ENCODE peak calls at places on chromosomes 5 and 9, in ten cellular contexts. Z is astrocyte of the spinal cord, Y is AG04450, H is psoas muscle, V is right atrium auricular region, W is IMR-90, Q is lower lobe of right lung, E is BE2C, N is upper lobe of right lung, K is fibroblast of mammary gland. A is an unnamed sample.
A peak's percentile ranks its signal among the peaks of the same experiment; 100 is the strongest.

GRCh38 chr5:96402500-96402899 is 30.5 kb downstream of the PCSK1 start:
- DNase-seq in Z (no peak), E (no peak), K (no peak), Q (no peak), W (no peak), N (no peak), V (no peak), H (no peak), Y (no peak), A (no peak)

GRCh38 chr5:132883261-132883834 is 9.9 kb downstream of the LEAP2 start:
- DNase-seq in V (peak; percentile 66), Z (peak; percentile 66), K (peak; percentile 74), Y (peak; percentile 33), E (peak; percentile 62), Q (no peak), N (no peak), W (peak; percentile 74), H (no peak), A (peak; percentile 85)

GRCh38 chr5:79621056-79621455 is 8.8 kb downstream of the TENT2 start:
- DNase-seq in E (no peak), V (no peak), W (peak; percentile 90), Q (no peak), H (no peak), N (no peak), Z (peak; percentile 58), Y (peak; percentile 21), K (peak; percentile 84), A (peak; percentile 60)

GRCh38 chr9:96241391-96241809 is 60.6 kb downstream of the HSD17B3 start:
- DNase-seq in E (no peak), H (no peak), Q (no peak), N (no peak), W (no peak), Y (no peak), Z (peak; percentile 44), K (no peak), V (no peak), A (no peak)

GRCh38 chr9:22237497-22238363 is 208.9 kb upstream of the DMRTA1 start:
- DNase-seq in Q (no peak), H (no peak), W (peak; percentile 91), Y (peak; percentile 69), N (no peak), K (peak; percentile 86), V (no peak), Z (peak; percentile 95), E (no peak), A (peak; percentile 83)

GRCh38 chr5:145863005-145863404 is 9.8 kb downstream of the GRXCR2 start:
- DNase-seq in Q (no peak), Z (no peak), E (no peak), Y (no peak), K (no peak), V (no peak), H (no peak), N (no peak), W (no peak), A (no peak)

GRCh38 chr5:159156839-159157238 is 52.5 kb downstream of the RNF145 start:
- DNase-seq in W (peak; percentile 83), Z (peak; percentile 73), H (no peak), V (no peak), Q (no peak), Y (peak; percentile 59), K (peak; percentile 83), N (no peak), E (peak; percentile 45), A (peak; percentile 87)

GRCh38 chr5:37776826-37777225 is 63.0 kb downstream of the GDNF start:
- DNase-seq in Q (no peak), Z (peak; percentile 52), H (no peak), E (no peak), V (no peak), W (peak; percentile 45), Y (no peak), K (peak; percentile 88), N (no peak), A (peak; percentile 36)

DNA sequence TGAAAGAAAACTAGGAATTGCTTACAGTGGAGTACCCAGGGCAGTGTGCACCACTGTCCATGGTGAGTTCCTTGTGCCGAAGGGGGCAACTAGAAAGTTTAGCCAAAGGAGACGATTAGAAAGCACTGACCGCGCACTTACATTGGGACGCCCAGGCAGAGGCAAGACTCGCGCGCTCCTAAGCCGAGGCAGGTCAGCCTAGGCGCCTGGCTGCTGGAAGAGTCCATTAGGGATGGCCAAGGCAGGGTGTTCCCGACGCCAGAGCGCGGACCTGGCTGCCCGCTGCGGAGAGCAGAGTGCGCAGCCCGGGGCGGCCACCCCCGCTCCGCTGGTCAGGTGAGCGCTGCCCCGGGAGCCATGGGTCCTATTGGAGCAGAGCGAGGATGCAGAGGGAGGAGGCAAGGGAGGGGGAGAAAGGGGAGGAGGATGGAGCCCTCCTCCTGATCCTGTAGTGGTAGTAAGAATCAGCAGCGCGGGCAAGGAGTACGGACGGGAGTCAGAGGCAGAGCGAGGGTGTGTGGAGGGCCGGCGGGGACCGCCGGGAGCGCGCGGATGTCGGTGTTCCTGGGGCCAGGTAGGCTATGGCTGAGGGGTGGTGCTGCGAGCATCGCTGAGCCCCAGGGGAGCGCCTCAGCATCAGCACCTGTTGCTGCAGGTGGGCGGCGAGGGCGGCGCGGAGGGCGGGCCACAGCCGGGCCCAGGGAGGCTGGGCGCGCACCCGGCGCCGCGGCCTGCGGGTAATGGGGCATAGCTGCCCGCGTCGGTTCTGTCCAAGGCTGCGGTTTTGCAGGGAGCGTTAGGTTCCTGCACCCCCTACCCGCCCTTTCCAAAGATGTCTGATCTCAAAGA is at the start of gene ADGRV1:
- DNase-seq in Q (peak; percentile 92), V (no peak), W (peak; percentile 1), K (peak; percentile 45), N (peak; percentile 95), E (peak; percentile 53), Z (peak; percentile 78), H (peak; percentile 18), Y (no peak), A (peak; percentile 33)
- H3K4me3 ChIP-seq in Q (peak within 1 kb of the TSS; percentile 51), V (peak within 1 kb of the TSS; percentile 46), W (no peak within 1 kb of the TSS), K (peak within 1 kb of the TSS; percentile 23), N (peak within 1 kb of the TSS; percentile 47), E (peak within 1 kb of the TSS; percentile 12), Z (peak within 1 kb of the TSS; percentile 42), H (peak within 1 kb of the TSS; percentile 57), Y (peak within 1 kb of the TSS; percentile 31), A (peak within 1 kb of the TSS; percentile 6)

DNA sequence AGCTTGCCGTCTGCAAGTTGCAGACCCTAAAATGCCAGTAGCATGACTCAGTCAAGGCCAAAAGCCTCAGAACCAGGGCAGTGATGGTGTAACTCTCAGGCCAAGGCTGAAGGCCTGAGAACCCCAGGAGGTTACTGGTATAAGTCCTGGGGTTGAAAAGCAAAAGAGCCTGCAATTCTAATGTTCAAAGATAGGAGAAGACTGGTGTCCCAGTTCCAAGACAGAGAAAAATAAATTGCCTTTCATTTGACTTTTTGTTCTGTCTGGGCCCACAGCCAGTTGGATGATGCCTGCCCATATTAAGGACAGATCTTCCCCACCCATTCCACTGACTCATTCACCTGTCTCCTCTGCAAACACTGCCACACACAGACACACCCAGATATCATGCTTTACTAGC is 673.2 kb downstream of the CDH18 start:
- DNase-seq in N (no peak), W (no peak), H (no peak), K (no peak), E (no peak), V (no peak), Z (peak; percentile 59), Y (no peak), Q (no peak), A (no peak)
- TF ChIP-seq CTCF in N (no peak), W (no peak), H (no peak), K (no peak), E (peak; percentile 18), V (no peak), Z (peak; percentile 18), Y (no peak), Q (no peak), A (no peak)

GRCh38 chr5:44809956-44810276 is 1.2 kb downstream of the MRPS30 start:
- DNase-seq in W (no peak), V (no peak), K (no peak), Y (no peak), Z (no peak), E (no peak), N (no peak), Q (no peak), H (no peak), A (no peak)

GRCh38 chr5:44809215-44809955 is 638 bp downstream of the MRPS30 start:
- DNase-seq in K (peak; percentile 75), Y (no peak), N (peak; percentile 77), V (peak; percentile 59), Q (peak; percentile 67), Z (peak; percentile 63), H (peak; percentile 35), W (peak; percentile 62), E (peak; percentile 58), A (peak; percentile 58)

GRCh38 chr5:44808435-44809214 is at the start of gene MRPS30:
- DNase-seq in N (peak; percentile 91), V (peak; percentile 98), Z (peak; percentile 99), Q (peak; percentile 90), K (peak; percentile 100), H (peak; percentile 86), E (peak; percentile 93), W (peak; percentile 99), Y (peak; percentile 96), A (peak; percentile 99)

GRCh38 chr5:44801992-44802391 is 6.8 kb upstream of the MRPS30 start:
- DNase-seq in N (no peak), V (no peak), Q (no peak), W (no peak), K (no peak), Z (no peak), Y (no peak), H (no peak), E (no peak), A (no peak)

DNA sequence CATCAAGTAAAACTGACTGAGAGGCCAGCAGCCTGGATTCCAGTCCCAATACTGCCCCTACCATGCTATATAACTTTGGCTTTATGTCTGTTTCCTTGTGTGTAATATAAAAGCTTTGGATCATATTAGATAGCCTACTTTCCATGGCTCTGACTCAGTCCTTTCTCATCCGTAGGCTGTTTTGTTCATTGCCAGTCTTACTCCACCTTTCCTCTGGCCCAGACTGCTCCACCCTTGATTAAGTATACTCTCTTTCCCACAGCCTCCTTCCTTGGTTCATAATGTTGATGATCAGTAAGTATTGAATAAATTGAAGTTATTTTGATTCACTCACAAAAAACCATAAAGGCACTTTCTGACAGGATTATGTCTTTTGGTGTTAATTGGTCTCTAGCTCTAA is 1.5 kb upstream of the MRPS30 start:
- DNase-seq in Y (no peak), K (peak; percentile 66), Z (no peak), E (no peak), V (no peak), H (no peak), Q (no peak), N (no peak), W (no peak), A (no peak)
- H3K4me3 ChIP-seq in Y (no peak overlapping the region), K (no peak overlapping the region), Z (no peak overlapping the region), E (no peak overlapping the region), V (no peak overlapping the region), H (no peak overlapping the region), Q (no peak overlapping the region), N (no peak overlapping the region), W (no peak overlapping the region), A (no peak overlapping the region)

GRCh38 chr5:115168829-115169391 is 798 bp downstream of the TRIM36 start:
- DNase-seq in H (no peak), Q (no peak), V (no peak), W (no peak), E (peak; percentile 26), Z (no peak), Y (no peak), N (peak; percentile 73), K (no peak), A (no peak)

GRCh38 chr5:115166744-115167393 is 2.8 kb downstream of the TRIM36 start:
- DNase-seq in W (no peak), Y (no peak), Z (no peak), H (no peak), N (no peak), V (no peak), E (no peak), K (no peak), Q (no peak), A (no peak)

GRCh38 chr5:115170924-115171510 is 1.3 kb upstream of the TRIM36 start:
- DNase-seq in V (no peak), Z (no peak), W (no peak), H (no peak), Q (no peak), K (no peak), Y (no peak), E (no peak), N (no peak), A (no peak)

GRCh38 chr5:115170128-115170923 is 618 bp upstream of the TRIM36 start:
- DNase-seq in V (no peak), K (peak; percentile 18), Y (no peak), W (peak; percentile 1), Q (peak; percentile 52), E (no peak), N (no peak), Z (no peak), H (no peak), A (peak; percentile 20)

DNA sequence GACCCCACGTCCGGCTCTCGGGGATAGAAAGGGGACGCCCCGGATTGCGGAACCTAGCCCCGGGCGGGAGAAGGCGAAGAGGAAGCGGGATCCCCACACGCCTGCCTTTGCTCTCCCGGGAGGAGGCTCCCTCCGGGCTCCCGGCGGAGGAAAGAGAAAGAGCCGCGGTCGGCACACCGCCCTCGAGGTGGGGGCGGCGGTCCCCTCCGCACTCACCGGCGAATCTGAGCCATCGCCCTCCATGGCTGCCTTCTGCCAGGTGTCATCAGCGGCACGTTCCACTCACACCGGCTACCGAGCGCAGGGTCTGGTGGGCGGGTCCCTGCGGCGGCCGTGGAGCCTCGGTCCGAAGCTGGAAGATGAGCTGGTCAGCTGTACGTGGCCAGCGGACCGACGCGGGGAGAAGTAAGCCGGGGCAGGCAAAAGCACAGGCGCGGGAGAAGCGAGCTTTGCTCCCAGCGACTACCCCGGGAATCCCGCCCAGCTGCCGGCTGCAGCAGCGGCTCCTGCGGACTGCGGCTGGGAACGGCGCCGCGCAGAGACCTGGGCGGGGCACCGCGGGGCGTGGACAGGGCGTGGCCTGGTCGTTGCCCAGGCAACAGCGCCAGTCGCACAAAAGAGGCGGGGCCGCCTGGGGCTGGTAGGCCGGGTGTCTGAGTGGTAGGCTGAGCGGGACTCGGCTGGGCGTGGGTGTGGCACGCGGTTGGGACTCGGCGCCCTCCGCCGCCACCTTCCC is at the start of gene TRIM36:
- DNase-seq in N (peak; percentile 98), Y (peak; percentile 44), W (peak; percentile 79), E (peak; percentile 99), Z (peak; percentile 94), K (peak; percentile 86), H (peak; percentile 91), V (peak; percentile 86), Q (peak; percentile 95), A (peak; percentile 89)
- TF ChIP-seq CTCF in N (peak; percentile 39), Y (peak; percentile 13), W (peak; percentile 26), E (peak; percentile 33), Z (no peak), K (peak; percentile 3), H (peak; percentile 20), V (no peak), Q (peak; percentile 30), A (no peak)

A was measured in fibroblast of pulmonary artery.